ENCODE peak calls at places on chromosomes 7 and 10, in six cellular contexts. E is H1, P is HepG2, V is GM12878, G is SK-N-SH, Z is K562. O is an unnamed sample.

GRCh38 chr7:67711706-67712105 is 715.1 kb downstream of the TYW1 start:
- DNase-seq in E (no peak), P (no peak), V (no peak), G (no peak), Z (no peak), O (no peak)

GRCh38 chr7:27165089-27165654 is at the start of gene HOXA9:
- DNase-seq in E (no peak), P (no peak), V (no peak), G (no peak), Z (no peak), O (no peak)

GRCh38 chr10:66714741-66715140 is 211.1 kb upstream of the LRRTM3 start:
- DNase-seq in E (no peak), P (no peak), V (no peak), G (no peak), Z (no peak), O (no peak)

GRCh38 chr10:107424628-107425027 is 260.1 kb upstream of the SORCS1 start:
- DNase-seq in E (no peak), P (no peak), V (no peak), G (no peak), Z (no peak), O (no peak)

GRCh38 chr7:96354881-96355280 is 33.0 kb upstream of the SLC25A13 start:
- DNase-seq in E (no peak), P (no peak), V (no peak), G (no peak), Z (no peak), O (no peak)

GRCh38 chr7:32036557-32036956 is 33.6 kb downstream of the PDE1C start:
- DNase-seq in E (no peak), P (no peak), V (no peak), G (no peak), Z (no peak), O (no peak)

GRCh38 chr7:116438274-116438673 is 61.3 kb upstream of the CAV2 start:
- DNase-seq in E (no peak), P (peak), V (no peak), G (no peak), Z (peak), O (peak)

GRCh38 chr7:109751241-109751640 is 1181.6 kb downstream of the DNAJB9 start:
- DNase-seq in E (no peak), P (peak), V (no peak), G (no peak), Z (no peak), O (peak)

GRCh38 chr10:60003709-60004191 is 97.4 kb upstream of the CCDC6 start:
- DNase-seq in E (no peak), P (no peak), V (no peak), G (no peak), Z (no peak), O (no peak)

GRCh38 chr7:149023662-149024061 is 4.6 kb downstream of the PDIA4 start:
- DNase-seq in E (no peak), P (no peak), V (no peak), G (no peak), Z (no peak), O (no peak)

GRCh38 chr7:119640326-119640725 is 632.6 kb upstream of the KCND2 start:
- DNase-seq in E (no peak), P (no peak), V (no peak), G (no peak), Z (no peak), O (no peak)

GRCh38 chr7:44466300-44467216 is 23.9 kb downstream of the NUDCD3 start:
- DNase-seq in E (no peak), P (no peak), V (no peak), G (no peak), Z (no peak), O (no peak)

GRCh38 chr7:36192050-36192824 is 39.2 kb downstream of the EEPD1 start:
- DNase-seq in E (no peak), P (no peak), V (peak), G (no peak), Z (no peak), O (no peak)

GRCh38 chr10:119273413-119273812 is 66.0 kb downstream of the GRK5 start:
- DNase-seq in E (no peak), P (no peak), V (no peak), G (no peak), Z (no peak), O (no peak)

GRCh38 chr7:53789741-53790140 is 752.4 kb upstream of the VSTM2A start:
- DNase-seq in E (no peak), P (no peak), V (no peak), G (no peak), Z (no peak), O (no peak)

GRCh38 chr10:73647211-73647874 is 6.1 kb upstream of the MYOZ1 start:
- DNase-seq in E (peak), P (no peak), V (no peak), G (peak), Z (no peak), O (no peak)

GRCh38 chr10:123995082-123995460 is 98.3 kb downstream of the CHST15 start:
- DNase-seq in E (peak), P (no peak), V (no peak), G (peak), Z (no peak), O (peak)

GRCh38 chr7:101859411-101860106 is 42.1 kb downstream of the CUX1 start:
- DNase-seq in E (no peak), P (no peak), V (no peak), G (no peak), Z (no peak), O (no peak)

GRCh38 chr7:34756691-34757090 is 98.7 kb downstream of the NPSR1 start:
- DNase-seq in E (no peak), P (no peak), V (no peak), G (no peak), Z (no peak), O (no peak)

GRCh38 chr10:24237801-24238390 is 29.0 kb downstream of the KIAA1217 start:
- DNase-seq in E (no peak), P (peak), V (no peak), G (no peak), Z (no peak), O (no peak)

GRCh38 chr7:2613926-2614613 is 17.7 kb upstream of the TTYH3 start:
- DNase-seq in E (no peak), P (no peak), V (no peak), G (peak), Z (no peak), O (no peak)

GRCh38 chr10:88428442-88428841 is 154.7 kb downstream of the RNLS start:
- DNase-seq in E (no peak), P (no peak), V (no peak), G (peak), Z (no peak), O (peak)

GRCh38 chr10:122192142-122192541 is 79.0 kb upstream of the BTBD16 start:
- DNase-seq in E (no peak), P (no peak), V (no peak), G (no peak), Z (no peak), O (no peak)
- TF ChIP-seq MAX in E (no peak), P (no peak), V (no peak), G (no peak), Z (no peak), O (no peak)

GRCh38 chr10:14126697-14127440 is 203.9 kb downstream of the FRMD4A start:
- DNase-seq in E (no peak), P (no peak), V (no peak), G (no peak), Z (no peak), O (no peak)
- TF ChIP-seq RFX5 in E (no peak), P (no peak), V (no peak), G (no peak), Z (no peak), O (no peak)

DNA sequence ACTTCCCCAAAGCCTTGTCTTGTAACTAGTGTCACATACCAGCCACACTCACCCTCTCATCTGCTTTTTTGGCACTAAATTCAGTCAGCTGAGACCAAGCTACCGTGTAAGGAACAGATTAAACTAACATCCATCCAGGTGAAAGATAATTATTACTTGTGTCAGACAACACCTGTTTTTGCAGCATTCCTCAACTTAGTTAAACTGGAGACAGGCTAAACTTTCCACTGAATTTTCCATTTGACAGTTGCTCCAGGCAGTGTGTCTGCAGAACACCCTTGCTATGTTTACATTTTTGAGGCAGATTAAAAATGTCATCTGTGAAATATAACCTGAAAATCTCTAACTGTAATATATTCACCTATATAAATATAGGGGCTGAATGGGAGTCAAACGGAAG is 73.6 kb downstream of the CYP26A1 start:
- DNase-seq in E (no peak), P (no peak), V (no peak), G (no peak), Z (no peak), O (no peak)
- TF ChIP-seq MAX in E (no peak), P (no peak), V (no peak), G (no peak), Z (no peak), O (no peak)

DNA sequence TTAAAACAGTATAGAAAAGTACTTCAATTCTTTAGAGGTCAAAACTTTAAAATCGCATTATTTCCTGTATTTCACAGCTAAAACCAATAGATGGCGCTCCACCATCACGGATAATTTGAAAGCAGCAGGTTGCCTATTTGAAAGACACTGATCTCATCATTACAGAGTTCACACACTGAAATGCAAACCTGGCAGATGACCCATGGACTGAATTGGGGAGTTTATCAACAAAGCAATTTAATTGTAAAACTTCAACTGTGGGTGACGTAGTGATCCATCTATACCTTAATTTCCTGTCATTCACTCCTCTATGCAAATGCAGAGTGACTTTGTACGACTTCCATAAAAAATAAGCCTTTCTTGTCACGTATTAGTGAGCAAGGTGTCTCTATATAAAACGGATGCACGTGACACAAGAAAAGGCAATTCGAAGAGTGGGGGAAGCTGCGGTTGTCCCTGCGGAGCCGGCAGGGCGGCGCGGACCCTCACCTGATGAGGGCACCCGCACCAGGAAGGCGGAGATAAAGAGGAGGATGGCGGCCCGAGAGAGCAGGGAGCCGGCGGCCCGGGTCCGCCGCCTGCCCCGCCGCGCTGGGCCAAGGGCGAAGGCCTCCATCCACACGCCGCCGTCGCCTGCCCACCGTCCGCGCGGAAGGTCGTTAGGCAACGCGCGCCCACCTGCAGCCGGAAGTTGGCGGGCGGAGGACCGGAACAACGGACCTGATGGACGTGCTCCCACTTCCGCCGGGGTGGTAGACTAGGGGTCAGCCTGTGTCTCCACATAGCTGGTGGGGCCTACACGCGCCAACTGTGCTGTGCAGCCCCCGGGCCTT is at the start of gene ZPBP:
- DNase-seq in E (peak), P (peak), V (peak), G (peak), Z (peak), O (no peak)
- TF ChIP-seq RFX5 in E (no peak), P (no peak), V (no peak), G (no peak), Z (no peak), O (no peak)

GRCh38 chr10:17075510-17075909 is 54.1 kb downstream of the CUBN start:
- DNase-seq in E (no peak), P (peak), V (no peak), G (no peak), Z (no peak), O (peak)
- TF ChIP-seq MAX in E (no peak), P (no peak), V (no peak), G (peak), Z (no peak), O (no peak)

DNA sequence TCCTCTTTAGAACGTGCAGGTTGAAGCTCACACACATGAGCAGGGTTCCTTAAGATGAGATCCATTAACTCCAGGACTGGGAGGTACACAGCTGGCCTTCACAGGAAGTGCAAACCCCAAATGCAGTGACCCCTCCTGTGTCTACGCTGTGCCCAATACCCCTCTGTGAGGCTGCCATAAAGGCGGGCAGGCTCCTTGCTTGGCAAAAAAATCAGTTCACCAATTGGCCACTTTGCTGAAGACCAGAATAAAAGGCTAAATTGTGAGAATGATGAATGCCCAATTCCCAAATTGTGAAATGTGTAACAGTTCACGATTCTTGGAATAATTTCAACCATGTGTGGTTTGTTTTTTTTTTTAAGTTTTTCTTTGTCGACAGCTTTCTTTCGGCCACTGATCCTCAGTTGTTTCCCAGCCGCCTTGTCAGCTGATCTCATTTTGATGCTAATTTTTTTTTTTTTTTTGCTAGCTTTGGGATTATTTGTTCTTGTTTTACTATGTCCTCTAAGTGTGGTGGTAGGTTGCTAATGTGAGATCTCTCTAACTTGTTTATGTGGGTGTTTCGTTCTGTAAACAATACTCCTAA is 101.9 kb upstream of the PRSS58 start:
- DNase-seq in E (no peak), P (no peak), V (no peak), G (no peak), Z (no peak), O (no peak)
- TF ChIP-seq RFX5 in E (no peak), P (no peak), V (no peak), G (no peak), Z (no peak), O (no peak)

GRCh38 chr10:71038921-71039320 is 150.6 kb upstream of the PCBD1 start:
- DNase-seq in E (no peak), P (no peak), V (no peak), G (no peak), Z (no peak), O (no peak)

GRCh38 chr10:71039551-71039950 is 151.2 kb upstream of the PCBD1 start:
- DNase-seq in E (no peak), P (no peak), V (no peak), G (no peak), Z (no peak), O (no peak)

GRCh38 chr10:71042699-71043098 is 154.3 kb upstream of the PCBD1 start:
- DNase-seq in E (no peak), P (no peak), V (no peak), G (no peak), Z (no peak), O (no peak)

GRCh38 chr10:71040326-71040725 is 152.0 kb upstream of the PCBD1 start:
- DNase-seq in E (no peak), P (no peak), V (no peak), G (no peak), Z (no peak), O (no peak)

DNA sequence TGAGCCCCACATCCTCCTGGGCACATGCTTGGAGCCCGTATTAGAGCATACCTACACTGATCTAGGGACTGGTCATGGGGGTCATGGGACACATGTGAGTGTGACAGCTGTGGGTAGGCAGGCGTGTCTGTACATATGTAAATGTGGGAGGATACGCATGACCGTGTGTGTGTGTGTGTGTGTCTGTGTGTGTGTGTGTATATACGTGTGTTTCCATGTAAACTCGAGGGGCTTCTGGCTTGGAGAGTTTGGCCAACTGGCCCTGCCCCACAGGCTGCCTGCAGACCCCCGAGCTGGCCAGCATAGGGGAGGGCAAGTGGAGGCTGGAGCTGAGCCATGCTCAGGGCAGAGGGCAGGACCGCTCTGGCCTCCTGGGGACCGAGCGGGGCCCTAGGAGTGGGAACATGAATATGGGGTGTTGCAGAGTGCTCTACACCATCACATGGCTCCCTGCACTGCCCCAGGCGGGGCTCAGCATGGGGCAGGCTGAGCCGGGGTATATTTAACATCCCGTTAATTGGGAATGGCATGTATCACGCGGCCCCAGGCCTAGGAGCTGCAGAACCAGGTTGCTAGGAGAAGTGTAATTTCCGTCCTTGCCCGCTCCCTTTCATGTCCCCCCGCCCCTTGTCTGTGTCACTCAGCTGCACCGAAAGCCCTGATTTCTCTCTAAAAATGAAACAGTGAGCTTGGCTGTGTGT is 152.7 kb upstream of the PCBD1 start:
- DNase-seq in E (no peak), P (no peak), V (no peak), G (peak), Z (no peak), O (no peak)
- TF ChIP-seq MAX in E (no peak), P (no peak), V (no peak), G (no peak), Z (no peak), O (no peak)

DNA sequence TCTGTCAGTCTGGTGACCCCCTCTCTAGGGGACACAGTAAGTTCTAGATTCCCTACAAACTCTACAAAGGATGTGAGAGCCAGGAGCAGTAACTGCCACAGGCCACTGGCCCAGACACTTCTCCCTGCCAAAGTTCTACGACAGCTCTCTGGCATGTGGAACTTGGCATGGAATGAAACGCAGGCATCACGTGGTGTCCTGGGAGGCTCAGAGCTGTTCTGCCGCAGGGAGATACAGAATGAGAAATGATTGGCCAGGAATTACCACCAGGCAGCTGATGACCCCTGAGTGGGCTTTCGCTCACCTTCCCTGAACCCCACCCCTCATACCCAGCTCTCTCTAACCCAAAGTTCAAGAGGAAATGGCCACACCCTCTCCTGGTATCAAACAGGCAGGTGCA is 29.8 kb upstream of the MSRB2 start:
- DNase-seq in E (peak), P (peak), V (no peak), G (no peak), Z (no peak), O (peak)
- TF ChIP-seq RFX5 in E (no peak), P (no peak), V (no peak), G (no peak), Z (no peak), O (no peak)

O was measured in A549.